ENCODE peak calls at places on chromosomes 4 and X, in nine cellular contexts. U is cardiac fibroblast, G is astrocyte, J is heart right ventricle, M is brain microvascular endothelial cell, F is AG09309, P is HFF-Myc, L is AG04450, K is left ventricle myocardium inferior. O is an unnamed sample.

GRCh38 chrX:101362116-101362515 is 13.6 kb upstream of the TIMM8A start:
- DNase-seq in P (no peak), K (no peak), M (no peak), L (no peak), J (no peak), F (no peak), G (no peak), U (no peak), O (no peak)

GRCh38 chrX:9619581-9619980 is 146.1 kb downstream of the GPR143 start:
- DNase-seq in L (no peak), K (no peak), F (no peak), M (no peak), J (no peak), P (no peak), G (no peak), U (no peak), O (no peak)

GRCh38 chrX:15055146-15055930 is 182.1 kb downstream of the MOSPD2 start:
- DNase-seq in G (peak; percentile 41), P (no peak), M (peak; percentile 0), U (no peak), K (no peak), J (no peak), F (peak; percentile 13), L (no peak), O (peak; percentile 2)

GRCh38 chr4:38802561-38803355 is 1.8 kb downstream of the TLR1 start:
- DNase-seq in G (no peak), M (no peak), F (no peak), L (no peak), P (no peak), U (no peak), J (no peak), K (no peak), O (no peak)

GRCh38 chr4:2761035-2761923 is 5.1 kb upstream of the TNIP2 start:
- DNase-seq in G (no peak), F (no peak), K (no peak), J (no peak), M (no peak), U (no peak), L (no peak), P (no peak), O (no peak)

GRCh38 chrX:3393168-3393567 is 46.7 kb upstream of the MXRA5 start:
- DNase-seq in G (no peak), P (no peak), J (no peak), K (no peak), M (no peak), U (no peak), F (no peak), L (no peak), O (no peak)

GRCh38 chrX:119228506-119229290 is 7.4 kb upstream of the PGRMC1 start:
- DNase-seq in J (no peak), M (peak; percentile 75), F (peak; percentile 82), U (peak; percentile 91), L (peak; percentile 56), K (no peak), P (peak; percentile 75), G (peak; percentile 90), O (peak; percentile 85)

GRCh38 chr4:78057135-78057599 is at the start of gene FRAS1:
- DNase-seq in M (peak; percentile 14), U (peak; percentile 50), J (peak; percentile 38), P (peak; percentile 15), L (no peak), F (no peak), G (peak; percentile 22), K (peak; percentile 26), O (peak; percentile 79)

GRCh38 chr4:77002321-77002720 is 52.8 kb downstream of the SEPTIN11 start:
- DNase-seq in L (no peak), K (no peak), G (peak; percentile 76), M (no peak), F (no peak), U (peak; percentile 54), J (no peak), P (no peak), O (no peak)

GRCh38 chrX:102712967-102713677 is 874 bp downstream of the GPRASP2 start:
- DNase-seq in M (peak; percentile 34), G (peak; percentile 36), F (no peak), K (peak; percentile 35), P (no peak), U (peak; percentile 72), L (no peak), J (peak; percentile 68), O (peak; percentile 71)

GRCh38 chr4:1400861-1401408 is 5.3 kb downstream of the NKX1-1 start:
- DNase-seq in F (no peak), J (no peak), M (no peak), L (no peak), K (no peak), U (no peak), P (no peak), G (no peak), O (no peak)

GRCh38 chr4:124386648-124387047 is 325.9 kb downstream of the ANKRD50 start:
- DNase-seq in J (no peak), F (no peak), K (no peak), U (peak; percentile 11), G (no peak), P (no peak), M (no peak), L (no peak), O (no peak)

GRCh38 chr4:3283916-3284315 is 8.9 kb upstream of the RGS12 start:
- DNase-seq in M (no peak), G (no peak), L (no peak), P (no peak), K (no peak), J (no peak), U (no peak), F (no peak), O (peak; percentile 25)

GRCh38 chr4:173934933-173935620 is 348.4 kb downstream of the FBXO8 start:
- DNase-seq in L (no peak), J (no peak), M (no peak), G (no peak), K (no peak), P (no peak), U (peak; percentile 25), F (no peak), O (no peak)

GRCh38 chr4:100430441-100430840 is 87.4 kb downstream of the EMCN start:
- DNase-seq in M (no peak), P (no peak), K (no peak), L (no peak), F (no peak), U (no peak), J (no peak), G (no peak), O (no peak)

DNA sequence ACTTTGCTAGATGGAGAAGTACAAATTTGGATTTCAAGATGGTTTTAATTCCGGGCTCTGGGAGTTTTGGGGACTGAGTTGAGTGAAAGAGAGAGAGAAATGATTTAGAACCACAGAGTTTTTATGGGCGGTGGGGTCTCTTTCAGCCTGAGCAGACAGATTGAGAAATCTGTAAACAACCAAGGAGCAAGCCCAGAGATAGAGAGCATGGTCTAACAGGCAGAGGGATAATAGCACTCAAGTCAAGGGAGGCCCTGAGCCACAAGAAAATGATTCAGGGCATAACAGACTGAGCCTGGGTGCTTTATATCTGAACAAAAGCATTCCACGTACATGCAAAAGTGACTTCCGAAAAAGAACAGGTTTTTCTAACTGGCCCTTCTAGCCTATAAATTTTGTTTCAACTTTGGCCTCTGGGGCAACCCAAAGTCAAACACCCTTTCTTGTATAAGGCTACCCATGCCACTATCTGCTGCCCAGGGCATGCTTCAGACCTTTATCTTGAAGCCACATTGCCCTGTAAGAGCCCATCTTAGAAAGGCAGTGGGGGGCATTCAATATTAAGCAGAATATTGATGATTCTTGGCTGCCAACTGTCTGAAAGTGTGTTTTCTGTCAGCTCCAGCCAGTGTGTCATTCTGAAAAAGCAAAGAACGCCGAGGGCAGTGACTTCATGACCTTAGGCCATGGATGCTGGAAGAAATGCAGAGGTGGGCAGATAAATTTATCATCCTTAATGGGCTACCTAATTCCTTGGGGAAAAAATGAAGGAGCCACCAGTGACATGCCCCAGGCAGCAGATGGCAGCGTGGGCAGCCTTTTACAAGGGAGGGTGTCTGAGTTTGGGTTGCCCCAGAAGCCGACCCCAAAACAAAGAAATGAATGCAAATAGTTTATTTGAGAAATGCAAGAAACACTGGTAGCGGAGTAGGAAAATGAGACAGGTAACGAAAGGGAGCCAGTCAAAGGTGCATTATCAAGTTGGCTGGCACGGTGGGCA is 637.6 kb downstream of the MID1IP1 start:
- DNase-seq in U (no peak), M (no peak), J (no peak), K (no peak), L (no peak), F (no peak), P (no peak), G (no peak), O (no peak)
- TF ChIP-seq CTCF in U (no peak), M (peak; percentile 41), J (no peak), K (peak; percentile 32), L (no peak), F (no peak), P (peak; percentile 25), G (no peak), O (peak; percentile 17)

DNA sequence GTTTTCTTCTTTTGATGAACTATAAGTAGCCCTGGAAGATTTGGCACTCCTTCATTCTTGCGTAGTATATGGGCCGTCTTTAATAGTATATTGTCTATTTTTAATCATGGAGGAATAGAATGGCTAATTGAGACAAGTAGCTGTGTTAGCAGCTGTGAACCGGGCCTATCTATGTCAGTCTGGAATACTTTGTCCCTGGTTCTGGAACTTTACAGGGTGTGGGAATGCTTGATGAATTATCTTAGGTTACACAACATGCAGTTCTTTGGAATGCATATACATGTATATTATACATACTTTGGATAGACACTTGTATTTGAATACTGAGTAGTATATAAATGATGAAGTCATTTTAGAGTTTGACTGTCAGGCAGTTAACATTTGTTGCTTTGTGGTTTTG is 37.3 kb downstream of the PDLIM5 start:
- DNase-seq in M (no peak), J (no peak), K (no peak), U (no peak), G (no peak), P (no peak), F (no peak), L (no peak), O (no peak)
- H3K4me3 ChIP-seq in M (no peak overlapping the region), J (no peak overlapping the region), K (no peak overlapping the region), U (no peak overlapping the region), G (no peak overlapping the region), P (no peak overlapping the region), F (no peak overlapping the region), L (no peak overlapping the region), O (no peak overlapping the region)

GRCh38 chr4:88756149-88756548 is 58.5 kb upstream of the NAP1L5 start:
- DNase-seq in G (no peak), P (no peak), L (no peak), F (no peak), U (no peak), M (no peak), K (no peak), J (no peak), O (no peak)
- TF ChIP-seq CTCF in G (no peak), P (no peak), L (no peak), F (no peak), U (no peak), M (no peak), K (no peak), J (no peak), O (no peak)

DNA sequence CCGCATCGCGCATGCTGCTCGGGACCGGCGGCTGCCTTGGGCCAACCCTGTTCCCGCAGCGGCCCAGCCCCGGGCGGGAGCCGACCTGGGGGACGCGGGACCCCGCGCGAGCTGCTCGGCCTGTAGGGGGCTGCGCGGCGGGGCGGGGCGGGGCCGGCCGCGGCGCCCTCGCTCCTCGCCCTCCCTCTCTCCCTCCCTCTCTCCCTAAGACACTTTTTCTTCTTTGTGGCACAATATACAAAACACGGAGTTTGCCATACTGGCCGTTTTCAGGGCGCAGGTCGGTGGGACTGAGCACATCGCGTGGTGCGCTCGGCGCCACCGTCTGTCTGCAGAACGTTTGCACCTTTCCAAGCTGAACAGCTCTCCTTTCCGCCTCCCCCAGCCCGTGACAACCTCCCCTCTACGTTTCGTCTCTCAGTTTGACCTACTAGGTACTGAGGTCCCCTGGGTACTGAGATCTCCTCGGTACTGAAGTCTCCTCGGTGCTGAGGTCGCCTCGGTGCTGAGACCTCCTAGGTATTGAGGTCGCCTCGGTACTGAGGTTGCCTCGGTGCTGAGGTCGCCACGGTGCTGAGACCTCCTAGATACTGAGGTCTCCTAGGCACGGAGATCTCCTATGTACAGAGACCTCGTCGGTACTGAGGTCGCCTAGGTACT is 261.1 kb upstream of the PLCXD1 start:
- DNase-seq in J (no peak), P (no peak), F (no peak), G (no peak), K (no peak), U (peak; percentile 2), M (no peak), L (no peak), O (peak; percentile 2)
- H3K4me3 ChIP-seq in J (no peak overlapping the region), P (peak overlapping the region; percentile 13), F (peak overlapping the region; percentile 3), G (no peak overlapping the region), K (no peak overlapping the region), U (peak overlapping the region; percentile 7), M (peak overlapping the region; percentile 42), L (no peak overlapping the region), O (no peak overlapping the region)